ENCODE peak calls at places on chromosomes 16 and 17, in ten cellular contexts. B, L, G, S, W, Z, C, N, X and Y are unnamed samples.

GRCh38 chr16:456891-457483 is 31.5 kb downstream of the RAB11FIP3 start:
- DNase-seq in B (no peak), L (no peak), G (no peak), S (no peak), W (peak), Z (no peak), C (no peak), N (no peak), X (no peak), Y (no peak)

GRCh38 chr17:58311429-58311894 is 17.1 kb downstream of the TSPOAP1 start:
- DNase-seq in B (no peak), L (no peak), G (no peak), S (no peak), W (no peak), Z (no peak), C (no peak), N (no peak), X (no peak), Y (no peak)

GRCh38 chr17:41478240-41478639 is 2.7 kb downstream of the KRT35 start:
- DNase-seq in B (no peak), L (no peak), G (no peak), S (no peak), W (no peak), Z (no peak), C (no peak), N (no peak), X (no peak), Y (no peak)

GRCh38 chr16:87460936-87461335 is 31.9 kb downstream of the ZCCHC14 start:
- DNase-seq in B (no peak), L (no peak), G (no peak), S (no peak), W (no peak), Z (no peak), C (no peak), N (no peak), X (no peak), Y (no peak)

GRCh38 chr16:89187337-89188063 is 12.8 kb downstream of the SLC22A31 start:
- DNase-seq in B (no peak), L (no peak), G (peak), S (no peak), W (no peak), Z (peak), C (no peak), N (no peak), X (peak), Y (peak)

GRCh38 chr16:21156767-21157467 is 1.6 kb upstream of the LDAF1 start:
- DNase-seq in B (no peak), L (peak), G (peak), S (peak), W (peak), Z (no peak), C (no peak), N (peak), X (no peak), Y (peak)

GRCh38 chr17:31390748-31391495 is 553 bp upstream of the RAB11FIP4 start:
- DNase-seq in B (no peak), L (no peak), G (no peak), S (no peak), W (no peak), Z (no peak), C (peak), N (no peak), X (no peak), Y (no peak)

GRCh38 chr17:71482625-71483024 is 638.2 kb upstream of the SOX9 start:
- DNase-seq in B (no peak), L (no peak), G (no peak), S (no peak), W (no peak), Z (no peak), C (no peak), N (no peak), X (no peak), Y (no peak)

GRCh38 chr16:89155184-89155679 is 16.3 kb upstream of the CDH15 start:
- DNase-seq in B (no peak), L (no peak), G (no peak), S (peak), W (peak), Z (no peak), C (no peak), N (no peak), X (no peak), Y (no peak)

GRCh38 chr17:3888343-3889171 is 4.3 kb downstream of the CAMKK1 start:
- DNase-seq in B (no peak), L (no peak), G (no peak), S (peak), W (peak), Z (no peak), C (no peak), N (peak), X (no peak), Y (no peak)

GRCh38 chr17:75909051-75909811 is 4.5 kb upstream of the MRPL38 start:
- DNase-seq in B (no peak), L (no peak), G (no peak), S (no peak), W (no peak), Z (no peak), C (no peak), N (no peak), X (no peak), Y (no peak)

GRCh38 chr17:64126918-64127317 is 3.0 kb downstream of the ERN1 start:
- DNase-seq in B (no peak), L (no peak), G (no peak), S (no peak), W (no peak), Z (no peak), C (no peak), N (no peak), X (no peak), Y (no peak)

GRCh38 chr16:48999508-48999907 is 282.1 kb downstream of the CBLN1 start:
- DNase-seq in B (no peak), L (no peak), G (no peak), S (no peak), W (no peak), Z (no peak), C (no peak), N (no peak), X (no peak), Y (no peak)

GRCh38 chr17:82913304-82914043 is 73.7 kb upstream of the ZNF750 start:
- DNase-seq in B (no peak), L (no peak), G (no peak), S (no peak), W (no peak), Z (no peak), C (no peak), N (peak), X (no peak), Y (no peak)

GRCh38 chr17:35731239-35731931 is at the start of gene RASL10B:
- DNase-seq in B (no peak), L (no peak), G (peak), S (peak), W (peak), Z (peak), C (no peak), N (peak), X (peak), Y (peak)

GRCh38 chr16:89893642-89894548 is 20.5 kb downstream of the TCF25 start:
- DNase-seq in B (no peak), L (no peak), G (no peak), S (no peak), W (no peak), Z (no peak), C (no peak), N (no peak), X (no peak), Y (no peak)

GRCh38 chr16:63880948-63881347 is 1240.9 kb downstream of the CDH11 start:
- DNase-seq in B (no peak), L (no peak), G (no peak), S (no peak), W (no peak), Z (no peak), C (no peak), N (no peak), X (no peak), Y (no peak)

GRCh38 chr17:37642706-37643105 is 540 bp downstream of the DDX52 start:
- DNase-seq in B (no peak), L (no peak), G (no peak), S (no peak), W (peak), Z (no peak), C (no peak), N (no peak), X (no peak), Y (no peak)

GRCh38 chr16:57303021-57303909 is 18.8 kb upstream of the PLLP start:
- DNase-seq in B (no peak), L (no peak), G (no peak), S (no peak), W (no peak), Z (no peak), C (no peak), N (no peak), X (no peak), Y (no peak)

GRCh38 chr16:50611332-50611934 is 63.2 kb downstream of the NKD1 start:
- DNase-seq in B (no peak), L (no peak), G (no peak), S (no peak), W (no peak), Z (no peak), C (no peak), N (peak), X (no peak), Y (no peak)

GRCh38 chr16:2753523-2754020 is 1.1 kb downstream of the SRRM2 start:
- DNase-seq in B (no peak), L (no peak), G (no peak), S (no peak), W (no peak), Z (no peak), C (no peak), N (no peak), X (no peak), Y (no peak)

GRCh38 chr17:41538565-41538991 is 10.5 kb upstream of the KRT19 start:
- DNase-seq in B (no peak), L (no peak), G (no peak), S (no peak), W (peak), Z (no peak), C (no peak), N (no peak), X (no peak), Y (no peak)

GRCh38 chr16:52912565-52913173 is 140.0 kb downstream of the CHD9NB start:
- DNase-seq in B (no peak), L (peak), G (peak), S (peak), W (peak), Z (no peak), C (no peak), N (peak), X (peak), Y (no peak)

GRCh38 chr17:80104321-80104955 is 3.1 kb downstream of the GAA start:
- DNase-seq in B (no peak), L (no peak), G (no peak), S (no peak), W (no peak), Z (no peak), C (no peak), N (no peak), X (no peak), Y (no peak)

GRCh38 chr16:65663774-65664173 is 541.9 kb upstream of the CDH11 start:
- DNase-seq in B (no peak), L (no peak), G (no peak), S (no peak), W (no peak), Z (no peak), C (no peak), N (no peak), X (no peak), Y (no peak)

GRCh38 chr16:27251561-27252205 is 16.9 kb downstream of the NSMCE1 start:
- DNase-seq in B (no peak), L (no peak), G (no peak), S (no peak), W (no peak), Z (no peak), C (no peak), N (no peak), X (no peak), Y (no peak)

GRCh38 chr17:78882546-78883089 is 20.4 kb downstream of the CEP295NL start:
- DNase-seq in B (no peak), L (no peak), G (no peak), S (no peak), W (no peak), Z (no peak), C (no peak), N (no peak), X (no peak), Y (no peak)

GRCh38 chr17:69213059-69213813 is 15.4 kb downstream of the ABCA10 start:
- DNase-seq in B (no peak), L (no peak), G (no peak), S (no peak), W (no peak), Z (no peak), C (no peak), N (no peak), X (no peak), Y (no peak)

GRCh38 chr16:87575027-87575804 is 27.1 kb upstream of the JPH3 start:
- DNase-seq in B (no peak), L (no peak), G (no peak), S (no peak), W (no peak), Z (no peak), C (no peak), N (no peak), X (no peak), Y (no peak)

GRCh38 chr17:45227631-45228120 is 6.0 kb downstream of the FMNL1 start:
- DNase-seq in B (no peak), L (no peak), G (no peak), S (no peak), W (no peak), Z (no peak), C (no peak), N (no peak), X (peak), Y (no peak)

GRCh38 chr17:72151565-72152391 is 31.0 kb downstream of the SOX9 start:
- DNase-seq in B (peak), L (no peak), G (no peak), S (peak), W (peak), Z (no peak), C (no peak), N (peak), X (no peak), Y (no peak)

GRCh38 chr17:69609495-69610315 is 195.2 kb downstream of the MAP2K6 start:
- DNase-seq in B (peak), L (no peak), G (peak), S (no peak), W (peak), Z (no peak), C (no peak), N (peak), X (no peak), Y (no peak)

GRCh38 chr16:78563905-78564304 is 464.5 kb downstream of the WWOX start:
- DNase-seq in B (no peak), L (no peak), G (no peak), S (no peak), W (no peak), Z (no peak), C (no peak), N (no peak), X (no peak), Y (no peak)

GRCh38 chr16:27813591-27813990 is 249.9 kb downstream of the GSG1L start:
- DNase-seq in B (no peak), L (no peak), G (no peak), S (no peak), W (no peak), Z (no peak), C (no peak), N (no peak), X (no peak), Y (no peak)

GRCh38 chr17:50346313-50347086 is 574 bp downstream of the XYLT2 start:
- DNase-seq in B (no peak), L (no peak), G (peak), S (no peak), W (no peak), Z (no peak), C (no peak), N (peak), X (peak), Y (no peak)